ENCODE peak calls at places on chromosomes 11 and 22, in eight cellular contexts. B is heart left ventricle, S is lower lobe of right lung, M is IMR-90, E is transverse colon, C is cardiac muscle cell, D is right atrium auricular region, F is body of pancreas. I is an unnamed sample. For H3K4me1, the result is how much of the 10 kb centered on the place peaks cover.

GRCh38 chr11:34346551-34346950 is 11.3 kb downstream of the ABTB2 start:
- DNase-seq in B (peak), S (no peak), M (no peak), E (no peak), C (peak), D (no peak), F (no peak), I (no peak)

GRCh38 chr11:9385288-9385902 is 943 bp downstream of the IPO7 start:
- DNase-seq in B (no peak), S (no peak), M (no peak), E (no peak), C (no peak), D (no peak), F (peak), I (no peak)

GRCh38 chr22:19884161-19884953 is 29.7 kb upstream of the GNB1L start:
- DNase-seq in B (no peak), S (peak), M (no peak), E (no peak), C (no peak), D (no peak), F (no peak), I (no peak)

GRCh38 chr11:62444271-62444833 is 25.5 kb downstream of the SCGB1A1 start:
- DNase-seq in B (peak), S (peak), M (peak), E (peak), C (peak), D (peak), F (peak), I (peak)

GRCh38 chr11:86219291-86220193 is 25.0 kb upstream of the EED start:
- DNase-seq in B (no peak), S (no peak), M (no peak), E (no peak), C (no peak), D (no peak), F (no peak), I (no peak)

GRCh38 chr11:117072517-117073218 is 25.6 kb downstream of the SIK3 start:
- DNase-seq in B (no peak), S (no peak), M (peak), E (no peak), C (peak), D (no peak), F (peak), I (peak)

GRCh38 chr22:38754247-38755154 is 1.3 kb downstream of the SUN2 start:
- DNase-seq in B (peak), S (peak), M (peak), E (peak), C (peak), D (peak), F (peak), I (no peak)

GRCh38 chr11:35035894-35036408 is 103.0 kb upstream of the CD44 start:
- DNase-seq in B (no peak), S (no peak), M (peak), E (no peak), C (peak), D (no peak), F (peak), I (peak)

GRCh38 chr11:77789731-77790476 is 30.6 kb downstream of the RSF1 start:
- DNase-seq in B (no peak), S (no peak), M (no peak), E (no peak), C (no peak), D (no peak), F (no peak), I (no peak)

DNA sequence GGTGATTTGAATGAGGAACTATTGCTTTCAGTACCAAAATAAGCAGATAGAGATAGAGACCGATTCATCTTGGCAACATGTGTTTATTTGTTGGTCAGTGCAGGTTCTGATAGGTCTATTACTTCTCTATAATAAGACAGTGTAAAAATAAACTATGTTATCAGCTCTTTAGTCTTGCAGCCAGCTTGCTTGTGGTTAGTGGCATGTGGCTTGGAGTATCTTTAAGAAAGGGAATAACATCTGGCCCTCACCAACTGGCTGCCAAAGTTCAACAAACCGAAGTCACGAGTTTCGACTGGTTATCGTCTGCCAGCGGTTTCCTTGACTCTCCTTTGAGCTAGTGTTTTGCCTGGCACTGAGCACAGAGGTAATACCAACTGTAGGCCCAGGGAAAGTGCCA is 71.8 kb downstream of the CTTN start:
- DNase-seq in B (no peak), S (no peak), M (peak), E (no peak), C (peak), D (no peak), F (no peak), I (no peak)
- TF ChIP-seq CTCF in B (no peak), S (no peak), M (no peak), E (no peak), C (no peak), D (no peak), F (no peak), I (no peak)

DNA sequence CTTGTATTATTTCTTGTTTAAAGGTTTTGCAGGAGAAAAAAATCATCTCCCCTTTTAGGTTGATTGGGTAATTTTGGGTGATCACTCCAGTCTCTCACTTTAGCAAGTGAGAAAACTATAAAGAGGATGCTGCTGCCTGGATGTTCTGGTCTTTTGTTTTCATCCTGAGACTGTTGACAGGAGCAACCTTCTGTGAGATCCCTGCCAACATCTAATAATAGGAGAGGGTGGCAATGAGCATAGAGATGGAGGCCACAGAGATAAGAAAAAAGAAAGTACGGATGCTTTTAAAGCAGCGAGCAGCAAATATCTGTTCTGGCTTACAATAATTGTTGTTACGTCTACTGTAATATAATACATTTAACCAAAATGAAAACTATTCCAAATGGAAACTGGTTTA is 293.6 kb upstream of the MTNR1B start:
- DNase-seq in B (peak), S (no peak), M (no peak), E (no peak), C (no peak), D (no peak), F (no peak), I (no peak)
- H3K4me1 ChIP-seq in B (under half), S (under half), M (under half), E (under half), C (under half), D (under half), F (under half), I (under half)

GRCh38 chr11:100561325-100561724 is 125.8 kb upstream of the ARHGAP42 start:
- DNase-seq in B (no peak), S (no peak), M (peak), E (no peak), C (no peak), D (no peak), F (no peak), I (no peak)
- H3K27ac ChIP-seq in B (peak), S (no peak), M (no peak), E (no peak), C (no peak), D (no peak), F (no peak), I (no peak)

DNA sequence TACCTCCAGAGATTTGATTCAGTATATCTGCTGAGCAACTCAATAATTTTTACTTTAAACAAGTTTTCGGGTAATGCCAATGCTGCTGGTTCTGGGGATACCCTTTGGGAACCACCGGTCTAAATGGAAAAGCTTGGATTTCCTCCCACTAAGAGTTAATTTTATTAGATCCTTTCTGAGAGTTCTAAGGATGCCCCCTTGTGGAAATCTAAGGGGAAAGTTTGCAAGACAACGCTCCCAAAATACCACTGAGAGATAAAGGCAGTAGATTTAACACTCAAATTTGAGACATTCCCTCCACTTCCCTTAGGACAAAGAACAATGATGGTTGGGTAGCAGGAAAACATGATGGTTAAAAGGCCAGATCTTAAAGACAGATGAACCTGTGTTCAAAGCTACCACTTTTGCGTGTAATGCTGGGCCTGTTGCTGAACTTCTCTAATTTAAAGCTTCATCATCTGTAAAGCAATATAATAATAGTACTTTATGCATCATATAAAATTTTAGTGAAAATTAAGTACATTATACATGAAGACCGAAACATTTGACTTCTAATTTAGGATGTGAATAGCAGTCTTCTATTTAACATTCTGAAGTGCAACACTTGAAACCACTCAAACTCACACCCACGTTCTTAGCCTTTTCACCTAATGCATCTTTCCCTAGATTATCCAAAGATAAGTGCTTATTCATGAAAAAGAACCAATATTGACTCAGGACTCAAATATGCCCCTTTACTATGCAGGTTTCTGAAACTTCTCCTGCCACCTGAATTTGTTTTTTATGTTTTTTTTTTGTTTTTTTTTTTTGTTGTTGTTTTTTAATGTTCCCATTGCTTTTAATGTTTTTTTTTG is 110.1 kb upstream of the LUZP2 start:
- DNase-seq in B (no peak), S (no peak), M (peak), E (no peak), C (peak), D (no peak), F (peak), I (peak)
- TF ChIP-seq CTCF in B (peak), S (peak), M (peak), E (peak), C (peak), D (no peak), F (peak), I (peak)

DNA sequence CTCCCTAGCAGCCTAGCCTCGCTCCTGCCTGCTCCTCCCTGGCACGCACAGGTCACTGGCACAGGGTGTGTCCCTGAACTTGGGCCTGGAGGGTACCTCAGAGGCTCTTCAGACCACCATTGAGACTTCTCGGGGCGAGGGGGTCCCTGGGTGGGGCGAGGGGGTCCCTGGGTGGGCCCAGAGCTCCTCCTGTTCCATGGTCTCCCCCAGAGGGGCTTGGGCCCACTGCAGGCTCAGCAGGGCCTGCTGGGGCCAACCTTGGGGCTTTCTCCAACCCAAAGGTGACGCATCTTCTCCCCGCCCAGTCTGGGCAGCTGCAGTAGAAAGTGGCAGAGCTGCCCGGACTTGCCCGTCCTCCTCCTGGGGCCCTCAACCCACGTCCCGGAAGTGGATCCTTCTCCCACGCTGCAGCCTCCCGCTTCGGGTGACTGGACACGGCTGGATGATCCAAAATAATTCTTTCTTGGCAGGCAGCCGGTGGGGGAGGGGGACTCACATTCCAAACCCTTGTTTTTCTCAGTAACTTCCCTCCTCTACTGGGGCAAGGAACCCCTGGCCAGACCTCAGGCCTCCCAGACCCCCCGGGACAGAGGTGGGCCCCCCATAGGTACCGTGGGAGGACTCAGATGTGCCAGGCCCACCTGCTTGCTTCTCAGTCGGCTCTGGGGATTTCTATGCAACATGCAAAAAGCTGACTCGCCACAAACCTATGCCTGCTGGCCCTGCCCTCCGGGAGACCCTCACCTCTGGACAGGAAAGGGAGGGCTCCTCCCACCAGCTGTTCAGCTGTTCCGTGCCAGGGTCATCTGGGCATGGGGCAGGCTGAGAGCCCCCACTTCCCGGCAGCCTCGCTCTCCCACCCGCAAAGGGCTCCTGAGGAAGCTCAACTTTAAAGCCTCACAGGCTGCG is 1.5 kb downstream of the PLXNB2 start:
- DNase-seq in B (peak), S (peak), M (peak), E (peak), C (peak), D (peak), F (peak), I (peak)
- H3K4me1 ChIP-seq in B (under half), S (half or more), M (half or more), E (half or more), C (half or more), D (under half), F (half or more), I (under half)

I was measured in foreskin keratinocyte.